ENCODE peak calls at places on chromosomes 2 and 18, in five cellular contexts. Z is hypothalamus; P is activated CD4-positive, CD25-positive, alpha-beta regulatory T cell; C is GM04503; K is stimulated activated CD4-positive, alpha-beta T cell treated with anti-CD3 and anti-CD28 coated beads, TNF-alpha, amount 100 ng/mL, for 48 hours. G is an unnamed sample.

GRCh38 chr18:51211552-51211951 is 14.1 kb upstream of the MEX3C start:
- DNase-seq in Z (no peak), C (no peak), P (no peak), K (peak), G (no peak)

GRCh38 chr2:234964631-234965461 is 13.0 kb downstream of the SH3BP4 start:
- DNase-seq in Z (no peak), C (no peak), K (no peak), P (no peak), G (no peak)

GRCh38 chr2:168216351-168217005 is 30.9 kb downstream of the STK39 start:
- DNase-seq in P (no peak), C (peak), Z (no peak), K (no peak), G (no peak)

GRCh38 chr2:160703648-160704585 is 210.3 kb upstream of the RBMS1 start:
- DNase-seq in Z (no peak), P (no peak), K (no peak), C (no peak), G (no peak)

GRCh38 chr2:170421175-170421687 is 243.3 kb downstream of the MYO3B start:
- DNase-seq in P (no peak), C (no peak), K (no peak), Z (no peak), G (no peak)

GRCh38 chr2:47251404-47251675 is 96.2 kb upstream of the STPG4 start:
- DNase-seq in C (no peak), K (no peak), Z (no peak), P (no peak), G (no peak)

GRCh38 chr2:43759195-43759594 is 14.6 kb upstream of the DYNC2LI1 start:
- DNase-seq in Z (no peak), P (no peak), K (no peak), C (peak), G (no peak)

GRCh38 chr2:20430461-20431302 is 16.2 kb upstream of the RHOB start:
- DNase-seq in Z (no peak), K (no peak), C (no peak), P (no peak), G (no peak)

GRCh38 chr2:1140389-1141003 is 189.8 kb downstream of the SNTG2 start:
- DNase-seq in P (no peak), Z (no peak), C (no peak), K (no peak), G (no peak)

GRCh38 chr18:36015629-36016028 is 43.1 kb downstream of the RMP24 start:
- DNase-seq in Z (no peak), P (no peak), K (no peak), C (no peak), G (no peak)

GRCh38 chr18:77560334-77560970 is 310.8 kb downstream of the GALR1 start:
- DNase-seq in K (no peak), P (no peak), Z (no peak), C (no peak), G (no peak)

GRCh38 chr18:44943201-44943881 is 262.7 kb downstream of the SETBP1 start:
- DNase-seq in K (no peak), C (peak), Z (no peak), P (no peak), G (no peak)

GRCh38 chr2:73267008-73267407 is 17.3 kb downstream of the FBXO41 start:
- DNase-seq in P (no peak), K (no peak), C (no peak), Z (no peak), G (no peak)

GRCh38 chr2:218645126-218645525 is 14.3 kb downstream of the ZNF142 start:
- DNase-seq in C (no peak), P (no peak), K (no peak), Z (no peak), G (no peak)

GRCh38 chr18:79394438-79395307 is 1.1 kb upstream of the NFATC1 start:
- DNase-seq in K (peak), P (no peak), C (no peak), Z (no peak), G (no peak)

GRCh38 chr2:12433641-12433990 is 283.1 kb upstream of the TRIB2 start:
- DNase-seq in P (no peak), Z (no peak), K (no peak), C (no peak), G (no peak)

GRCh38 chr18:44887227-44887631 is 206.5 kb downstream of the SETBP1 start:
- DNase-seq in Z (no peak), K (peak), C (peak), P (no peak), G (no peak)

GRCh38 chr18:58669731-58670379 is 1.4 kb upstream of the MALT1 start:
- DNase-seq in C (no peak), P (no peak), Z (no peak), K (no peak), G (no peak)

GRCh38 chr2:159755788-159756187 is 42.2 kb downstream of the CD302 start:
- DNase-seq in P (no peak), K (no peak), Z (no peak), C (no peak), G (no peak)

GRCh38 chr2:103179800-103180199 is 418.0 kb downstream of the TMEM182 start:
- DNase-seq in K (no peak), P (no peak), C (no peak), Z (no peak), G (peak)

GRCh38 chr2:192195548-192196418 is 1.1 kb upstream of the TMEFF2 start:
- DNase-seq in P (no peak), Z (peak), C (no peak), K (no peak), G (peak)

GRCh38 chr2:20490300-20491181 is 43.7 kb downstream of the RHOB start:
- DNase-seq in C (no peak), Z (no peak), K (no peak), P (no peak), G (no peak)

GRCh38 chr18:54774971-54775665 is 53.2 kb upstream of the RAB27B start:
- DNase-seq in C (no peak), K (no peak), Z (no peak), P (no peak), G (no peak)

GRCh38 chr2:195322324-195322723 is 334.7 kb upstream of the SLC39A10 start:
- DNase-seq in K (no peak), C (no peak), Z (no peak), P (no peak), G (no peak)

GRCh38 chr2:221104391-221104811 is 467.7 kb downstream of the EPHA4 start:
- DNase-seq in C (no peak), P (no peak), Z (peak), K (no peak), G (peak)

GRCh38 chr2:201448701-201449100 is 2.6 kb downstream of the TRAK2 start:
- DNase-seq in P (peak), C (no peak), K (no peak), Z (no peak), G (no peak)

G was measured in midbrain.